ENCODE peak calls at places on chromosomes 7 and 10, in ten cellular contexts. N is tibial artery; A is testis; V is PC-9; R is activated CD4-positive, alpha-beta T cell treated with anti-CD3 and anti-CD28 coated beads for 1 hour; U is stimulated activated naive CD4-positive, alpha-beta T cell treated with Interleukin-2 at 50 U/mL for 16 hours; D is CD8-positive, alpha-beta T cell; T is fibroblast of the aortic adventitia; Y is NCI-H774; W is cardiac fibroblast. X is an unnamed sample.

GRCh38 chr7:51451751-51452465 is 135.3 kb upstream of the COBL start:
- DNase-seq in U (no peak), R (no peak), Y (no peak), W (no peak), V (no peak), D (no peak), A (no peak), T (no peak), N (no peak), X (no peak)

GRCh38 chr10:121772890-121773289 is 154.9 kb downstream of the ATE1 start:
- DNase-seq in N (no peak), T (peak; percentile 30), W (no peak), V (no peak), R (no peak), D (no peak), A (no peak), Y (no peak), U (no peak), X (no peak)

GRCh38 chr10:43120948-43121290 is 17.3 kb upstream of the CSGALNACT2 start:
- DNase-seq in R (no peak), Y (no peak), U (peak; percentile 34), A (peak; percentile 17), T (no peak), V (no peak), W (peak; percentile 22), D (peak; percentile 40), N (peak; percentile 73), X (peak; percentile 71)

GRCh38 chr10:46270086-46270811 is 16.5 kb upstream of the ANTXRL start:
- DNase-seq in N (peak; percentile 21), A (no peak), W (no peak), V (no peak), T (no peak), Y (no peak), D (no peak), R (no peak), U (no peak), X (no peak)

GRCh38 chr7:84624927-84625326 is 430.3 kb upstream of the SEMA3A start:
- DNase-seq in W (no peak), D (no peak), V (no peak), R (no peak), T (no peak), A (no peak), N (no peak), U (no peak), Y (no peak), X (no peak)

GRCh38 chr7:130144632-130145171 is 60.5 kb downstream of the TMEM209 start:
- DNase-seq in R (no peak), T (peak; percentile 80), A (no peak), U (no peak), Y (no peak), V (peak; percentile 81), N (no peak), D (no peak), W (peak; percentile 86), X (no peak)

GRCh38 chr10:76311752-76312699 is 880.6 kb downstream of the LRMDA start:
- DNase-seq in V (no peak), T (peak; percentile 51), A (peak; percentile 48), W (peak; percentile 46), R (no peak), N (peak; percentile 72), Y (no peak), U (no peak), D (no peak), X (no peak)

GRCh38 chr10:27503498-27504006 is 552 bp upstream of the RAB18 start:
- DNase-seq in R (no peak), T (no peak), V (no peak), U (no peak), D (no peak), N (no peak), W (no peak), Y (no peak), A (no peak), X (no peak)

GRCh38 chr10:117221156-117221711 is 19.7 kb upstream of the SLC18A2 start:
- DNase-seq in Y (no peak), T (peak; percentile 24), W (peak; percentile 59), U (no peak), A (no peak), N (no peak), R (no peak), D (no peak), V (peak; percentile 85), X (no peak)

GRCh38 chr7:158549176-158549833 is 38.3 kb downstream of the PTPRN2 start:
- DNase-seq in V (no peak), W (peak; percentile 33), Y (no peak), D (no peak), U (no peak), N (no peak), T (no peak), A (peak; percentile 52), R (no peak), X (no peak)

GRCh38 chr7:80922254-80923049 is 3.6 kb upstream of the SEMA3C start:
- DNase-seq in A (no peak), U (no peak), T (no peak), R (no peak), Y (no peak), W (no peak), N (no peak), V (peak; percentile 85), D (no peak), X (no peak)

GRCh38 chr7:953547-954327 is 743 bp downstream of the ADAP1 start:
- DNase-seq in W (peak; percentile 31), Y (no peak), T (peak; percentile 28), R (no peak), D (no peak), V (peak; percentile 57), U (no peak), N (peak; percentile 77), A (peak; percentile 50), X (no peak)

GRCh38 chr10:119521443-119522204 is 20.9 kb downstream of the RGS10 start:
- DNase-seq in U (no peak), T (peak; percentile 79), V (peak; percentile 85), W (peak; percentile 78), N (no peak), A (no peak), Y (no peak), R (no peak), D (no peak), X (no peak)

GRCh38 chr7:105673367-105674188 is 92.3 kb upstream of the EFCAB10 start:
- DNase-seq in A (no peak), T (no peak), V (peak; percentile 80), N (no peak), W (no peak), Y (peak; percentile 81), R (no peak), D (no peak), U (no peak), X (no peak)

GRCh38 chr7:51111256-51111655 is 205.4 kb downstream of the COBL start:
- DNase-seq in V (no peak), T (no peak), A (no peak), U (no peak), D (no peak), W (no peak), N (no peak), R (no peak), Y (no peak), X (no peak)

X was measured in CD8-positive, alpha-beta memory T cell.